ENCODE peak calls at places on chromosomes 13 and 19, in seven cellular contexts. O is stimulated activated CD4-positive, alpha-beta T cell treated with anti-CD3 and anti-CD28 coated beads, Interleukin-1b, Interleukin-23, amount 100 ng/mL, for 24 hours; J is myocyte; B is COR-L47; R is amygdala; K is non-pigmented ciliary epithelial cell; Q is breast epithelium. Y is an unnamed sample.

GRCh38 chr13:31631071-31631470 is 108.3 kb upstream of the RXFP2 start:
- DNase-seq in J (no peak), R (no peak), B (no peak), O (no peak), Q (no peak), K (no peak), Y (no peak)

GRCh38 chr13:19860884-19861655 is 2.4 kb downstream of the ZMYM5 start:
- DNase-seq in B (no peak), O (no peak), K (no peak), J (peak), R (no peak), Q (no peak), Y (no peak)

GRCh38 chr13:62122434-62122833 is 706.8 kb upstream of the PCDH20 start:
- DNase-seq in Q (no peak), O (no peak), R (no peak), J (no peak), B (no peak), K (no peak), Y (no peak)

GRCh38 chr13:20713014-20713376 is 9.5 kb downstream of the IL17D start:
- DNase-seq in R (no peak), J (peak), K (no peak), Q (no peak), O (no peak), B (no peak), Y (no peak)

GRCh38 chr13:38180670-38181069 is 169.0 kb upstream of the UFM1 start:
- DNase-seq in Q (no peak), K (no peak), O (no peak), J (peak), B (no peak), R (no peak), Y (no peak)

GRCh38 chr13:42041684-42042035 is 6.8 kb upstream of the DGKH start:
- DNase-seq in B (peak), R (peak), J (peak), K (no peak), Q (peak), O (no peak), Y (peak)

GRCh38 chr13:44758595-44759221 is 182.6 kb upstream of the TSC22D1 start:
- DNase-seq in B (peak), Q (no peak), K (peak), J (peak), R (no peak), O (no peak), Y (no peak)

GRCh38 chr19:19820774-19821315 is 705 bp downstream of the ZNF506 start:
- DNase-seq in R (no peak), J (no peak), O (no peak), Q (no peak), K (no peak), B (no peak), Y (no peak)

GRCh38 chr13:84446972-84447700 is 564.9 kb upstream of the SLITRK1 start:
- DNase-seq in O (no peak), B (no peak), K (no peak), R (no peak), J (peak), Q (no peak), Y (no peak)

GRCh38 chr13:51284339-51284738 is 55.2 kb upstream of the SERPINE3 start:
- DNase-seq in O (no peak), R (no peak), J (no peak), K (no peak), Q (no peak), B (no peak), Y (no peak)

GRCh38 chr13:40464991-40465390 is 201.4 kb downstream of the FOXO1 start:
- DNase-seq in K (no peak), J (no peak), R (no peak), Q (no peak), O (no peak), B (no peak), Y (no peak)

GRCh38 chr13:42384265-42384664 is 112.3 kb downstream of the AKAP11 start:
- DNase-seq in B (no peak), R (no peak), Q (no peak), O (no peak), K (no peak), J (peak), Y (no peak)

GRCh38 chr19:50414850-50415660 is 3.7 kb upstream of the SPIB start:
- DNase-seq in J (no peak), O (peak), B (no peak), Q (peak), R (peak), K (no peak), Y (no peak)